ENCODE peak calls at places on chromosomes 12 and 14, in seven cellular contexts. Z is HCT116, P is SK-N-SH, W is GM12878, T is H1, D is HepG2, Q is K562. B is an unnamed sample.

GRCh38 chr12:82097438-82097837 is 260.7 kb downstream of the CCDC59 start:
- DNase-seq in D (no peak), Q (no peak), T (no peak), Z (no peak), W (no peak), P (no peak), B (no peak)

GRCh38 chr12:106032141-106032925 is 106.4 kb downstream of the NUAK1 start:
- DNase-seq in D (no peak), Q (no peak), T (no peak), Z (no peak), P (no peak), W (no peak), B (no peak)

GRCh38 chr14:93592786-93593185 is 162.0 kb downstream of the UNC79 start:
- DNase-seq in Q (no peak), Z (no peak), D (no peak), W (no peak), P (no peak), T (no peak), B (no peak)

GRCh38 chr12:6635856-6636521 is at the start of gene LPAR5:
- DNase-seq in P (peak; percentile 42), Z (peak; percentile 32), T (no peak), D (no peak), W (no peak), Q (peak; percentile 79), B (no peak)

GRCh38 chr12:51374346-51374745 is 16.9 kb downstream of the GALNT6 start:
- DNase-seq in T (no peak), P (no peak), D (no peak), Z (no peak), Q (no peak), W (no peak), B (no peak)

GRCh38 chr12:62848418-62848817 is 86.5 kb downstream of the PPM1H start:
- DNase-seq in W (peak; percentile 3), P (no peak), T (no peak), Z (peak; percentile 24), Q (no peak), D (no peak), B (peak; percentile 39)

GRCh38 chr12:19338405-19338804 is 100.9 kb upstream of the AEBP2 start:
- DNase-seq in T (no peak), Z (no peak), Q (no peak), P (no peak), W (no peak), D (peak; percentile 1), B (no peak)

GRCh38 chr12:79071498-79071897 is 206.9 kb downstream of the SYT1 start:
- DNase-seq in T (no peak), Q (no peak), P (no peak), Z (no peak), D (no peak), W (no peak), B (no peak)

GRCh38 chr14:27006520-27006919 is 408.7 kb upstream of the NOVA1 start:
- DNase-seq in Z (no peak), T (no peak), W (no peak), P (no peak), Q (no peak), D (no peak), B (no peak)

GRCh38 chr14:102481791-102482238 is 27.8 kb downstream of the ANKRD9 start:
- DNase-seq in P (no peak), Q (no peak), T (no peak), W (no peak), D (peak; percentile 91), Z (peak; percentile 21), B (no peak)

GRCh38 chr12:42985506-42985905 is 396.0 kb upstream of the PRICKLE1 start:
- DNase-seq in D (no peak), T (no peak), Q (no peak), P (no peak), W (no peak), Z (no peak), B (no peak)

GRCh38 chr12:93058280-93058679 is 129.2 kb upstream of the EEA1 start:
- DNase-seq in T (no peak), Q (no peak), P (no peak), W (no peak), Z (no peak), D (no peak), B (no peak)

GRCh38 chr12:98698603-98699463 is 53.7 kb downstream of the APAF1 start:
- DNase-seq in T (peak; percentile 54), Q (peak; percentile 37), W (peak; percentile 38), D (peak; percentile 39), P (peak; percentile 65), Z (peak; percentile 31), B (peak; percentile 38)

GRCh38 chr12:108857158-108857407 is 300 bp downstream of the SSH1 start:
- DNase-seq in D (no peak), Q (no peak), W (no peak), P (no peak), Z (no peak), T (no peak), B (no peak)

GRCh38 chr14:100618763-100619320 is 31.6 kb upstream of the BEGAIN start:
- DNase-seq in Z (no peak), P (peak; percentile 8), W (no peak), T (no peak), D (no peak), Q (no peak), B (no peak)

GRCh38 chr12:106508966-106509365 is 73.8 kb upstream of the RFX4 start:
- DNase-seq in T (no peak), Q (no peak), Z (no peak), D (no peak), W (no peak), P (no peak), B (no peak)

GRCh38 chr12:133038310-133038709 is 1.0 kb downstream of the ZNF84 start:
- DNase-seq in Z (no peak), T (no peak), P (no peak), D (no peak), Q (no peak), W (no peak), B (no peak)

GRCh38 chr12:291153-291723 is 28.6 kb upstream of the SLC6A13 start:
- DNase-seq in D (no peak), T (no peak), Z (no peak), W (no peak), Q (no peak), P (no peak), B (no peak)

GRCh38 chr12:29024117-29024516 is 125.0 kb upstream of the FAR2 start:
- DNase-seq in P (peak; percentile 8), Z (no peak), W (no peak), D (no peak), T (no peak), Q (no peak), B (no peak)

GRCh38 chr12:89352492-89353187 is at the start of gene DUSP6:
- DNase-seq in Z (peak; percentile 99), W (no peak), P (peak; percentile 93), Q (no peak), T (peak; percentile 93), D (peak; percentile 98), B (peak; percentile 94)

GRCh38 chr12:89350661-89351488 is 1.4 kb downstream of the DUSP6 start:
- DNase-seq in T (no peak), P (no peak), W (no peak), Z (no peak), Q (no peak), D (no peak), B (no peak)

GRCh38 chr12:89350260-89350659 is 2.0 kb downstream of the DUSP6 start:
- DNase-seq in Q (no peak), D (no peak), Z (no peak), W (no peak), T (no peak), P (no peak), B (no peak)

GRCh38 chr12:89352242-89352491 is 134 bp downstream of the DUSP6 start:
- DNase-seq in T (no peak), Q (no peak), Z (no peak), D (no peak), W (no peak), P (no peak), B (no peak)

GRCh38 chr12:89351489-89352241 is 636 bp downstream of the DUSP6 start:
- DNase-seq in Q (no peak), W (no peak), Z (no peak), D (no peak), P (peak; percentile 69), T (peak; percentile 67), B (no peak)
- TF ChIP-seq SIN3A in Q (no peak), W (no peak), Z (no peak), D (no peak), P (no peak), T (peak; percentile 5), B (no peak)

DNA sequence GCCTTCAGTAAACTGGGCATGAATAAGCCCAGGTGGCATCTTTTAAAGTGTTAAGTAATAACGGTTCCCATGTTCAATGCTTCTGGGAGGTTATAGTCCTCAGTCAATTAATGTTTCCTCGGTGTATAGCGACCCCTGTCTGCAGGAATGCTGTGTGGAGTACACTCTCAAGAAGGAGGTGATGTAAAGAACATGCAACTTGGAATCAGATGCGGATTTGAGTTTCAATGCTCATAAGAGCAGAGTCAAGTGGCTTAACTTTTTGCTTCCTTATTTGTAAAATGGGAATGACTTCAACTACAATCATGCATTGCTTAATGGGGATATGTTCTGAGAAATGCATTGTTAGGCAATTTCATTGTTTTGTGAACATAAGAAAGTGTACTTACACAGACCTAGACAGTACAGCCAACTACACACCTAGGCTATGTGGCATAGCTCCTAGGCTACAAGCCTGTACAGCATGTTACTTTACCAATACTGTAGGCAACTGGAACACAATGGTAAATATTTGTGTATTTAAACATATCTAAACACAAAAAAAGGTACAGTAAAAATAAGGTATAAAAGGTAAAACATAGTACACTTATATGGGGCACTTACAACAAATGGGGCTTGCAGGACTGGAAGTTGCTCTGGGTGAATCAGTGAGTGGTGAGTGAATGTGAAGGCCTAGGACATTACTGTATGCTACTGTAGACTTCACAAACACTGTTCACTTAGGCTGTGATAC is 6.7 kb upstream of the MRPS35 start:
- DNase-seq in T (peak; percentile 85), Q (peak; percentile 60), W (peak; percentile 43), P (peak; percentile 59), D (peak; percentile 75), Z (peak; percentile 87), B (peak; percentile 96)
- H3K4me3 ChIP-seq in T (no peak overlapping the region), Q (no peak overlapping the region), W (no peak overlapping the region), P (no peak overlapping the region), D (no peak overlapping the region), Z (no peak overlapping the region), B (no peak overlapping the region)

GRCh38 chr14:95291859-95292542 is 27.7 kb downstream of the CLMN start:
- DNase-seq in D (no peak), P (peak; percentile 48), W (no peak), Z (peak; percentile 21), Q (peak; percentile 22), T (no peak), B (peak; percentile 41)
- TF ChIP-seq SIN3A in D (no peak), P (no peak), W (no peak), Z (no peak), Q (no peak), T (no peak), B (no peak)

DNA sequence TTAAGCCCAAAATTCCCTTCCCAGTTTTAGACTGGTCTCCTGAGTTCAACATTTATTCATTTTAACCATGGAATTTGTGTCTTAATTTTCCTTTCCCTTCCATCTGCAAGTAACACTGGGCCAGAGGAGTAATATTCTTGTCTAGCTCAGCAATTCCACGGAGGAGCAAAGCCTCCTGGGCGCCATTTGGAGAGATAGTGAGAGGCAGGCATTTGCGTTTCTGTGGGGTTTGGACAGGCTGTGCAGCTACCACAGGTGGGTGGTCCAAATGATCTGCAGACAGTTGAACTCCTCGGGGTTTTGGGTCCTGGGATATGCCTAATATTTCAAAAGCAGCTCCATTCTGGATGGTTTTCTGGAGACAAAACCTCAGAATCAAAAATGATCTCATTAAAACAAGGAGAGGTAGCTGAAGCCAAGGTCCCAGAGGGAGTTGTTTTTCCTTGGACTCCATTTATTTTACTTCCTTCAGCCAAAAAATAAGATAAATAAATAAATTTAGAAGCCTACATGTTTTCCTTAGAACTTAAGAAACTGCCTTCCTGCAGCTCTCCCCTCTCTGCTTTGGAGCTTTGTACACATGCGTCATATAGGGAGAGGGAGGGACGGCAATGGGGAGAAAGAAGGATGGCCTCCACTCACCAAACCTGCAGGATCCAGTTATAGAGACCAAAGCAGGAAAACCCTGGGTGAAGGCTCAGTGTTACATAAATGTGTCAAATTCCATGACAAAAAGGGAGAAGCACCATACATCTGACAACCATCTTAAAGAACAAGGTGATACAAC is 227.3 kb upstream of the DAAM1 start:
- DNase-seq in D (no peak), Q (no peak), W (no peak), P (no peak), T (no peak), Z (no peak), B (no peak)
- H3K4me3 ChIP-seq in D (no peak overlapping the region), Q (no peak overlapping the region), W (no peak overlapping the region), P (no peak overlapping the region), T (no peak overlapping the region), Z (no peak overlapping the region), B (no peak overlapping the region)